ENCODE peak calls at places on chromosome 18, in seven cellular contexts. A is hypothalamus, J is GM13976, Q is COR-L47, I is fibroblast of the aortic adventitia, Y is WTC11, C is T-cell. E is an unnamed sample.

GRCh38 chr18:12028674-12029073 is 47.4 kb downstream of the IMPA2 start:
- DNase-seq in Q (peak), I (no peak), Y (no peak), C (no peak), A (no peak), J (no peak), E (no peak)

GRCh38 chr18:56841836-56842235 is 190.7 kb downstream of the WDR7 start:
- DNase-seq in I (no peak), Y (no peak), C (no peak), Q (no peak), J (no peak), A (no peak), E (no peak)

GRCh38 chr18:49524349-49524748 is 37.3 kb upstream of the C18orf32 start:
- DNase-seq in J (no peak), C (no peak), I (no peak), Q (no peak), Y (no peak), A (no peak), E (no peak)

GRCh38 chr18:7901657-7902056 is 334.5 kb downstream of the PTPRM start:
- DNase-seq in Y (no peak), A (no peak), Q (no peak), C (no peak), J (no peak), I (no peak), E (no peak)

GRCh38 chr18:26792661-26793060 is 72.8 kb downstream of the AQP4 start:
- DNase-seq in Q (no peak), C (no peak), A (no peak), J (no peak), I (peak), Y (no peak), E (no peak)

GRCh38 chr18:40485318-40485717 is 1469.7 kb upstream of the PIK3C3 start:
- DNase-seq in Y (no peak), A (no peak), Q (no peak), J (no peak), I (no peak), C (no peak), E (no peak)

GRCh38 chr18:35099911-35100310 is 58.7 kb downstream of the MAPRE2 start:
- DNase-seq in C (no peak), Y (no peak), A (no peak), I (peak), Q (no peak), J (no peak), E (no peak)

GRCh38 chr18:3329471-3329870 is 67.5 kb downstream of the MYL12B start:
- DNase-seq in Q (no peak), C (no peak), A (no peak), Y (no peak), J (no peak), I (no peak), E (no peak)

GRCh38 chr18:77701977-77702376 is 452.3 kb downstream of the GALR1 start:
- DNase-seq in Y (no peak), A (no peak), I (no peak), C (no peak), Q (no peak), J (no peak), E (no peak)

GRCh38 chr18:10482985-10483949 is 28.8 kb downstream of the APCDD1 start:
- DNase-seq in A (no peak), Y (no peak), Q (no peak), I (no peak), J (peak), C (no peak), E (no peak)

GRCh38 chr18:63152791-63153190 is 166.8 kb downstream of the BCL2 start:
- DNase-seq in C (no peak), I (no peak), Y (no peak), Q (no peak), A (peak), J (no peak), E (no peak)

GRCh38 chr18:51134721-51135120 is 62.8 kb downstream of the MEX3C start:
- DNase-seq in C (no peak), J (no peak), Q (no peak), I (no peak), A (no peak), Y (no peak), E (no peak)

GRCh38 chr18:49100226-49100968 is 149.6 kb upstream of the SMAD7 start:
- DNase-seq in C (no peak), I (peak), J (no peak), Q (no peak), Y (no peak), A (no peak), E (no peak)

GRCh38 chr18:13464432-13465125 is 246.0 kb downstream of the LDLRAD4 start:
- DNase-seq in A (no peak), J (peak), I (no peak), Y (no peak), Q (no peak), C (peak), E (no peak)

GRCh38 chr18:75839041-75839440 is 411.5 kb upstream of the SMIM21 start:
- DNase-seq in Y (no peak), I (no peak), A (no peak), Q (no peak), J (no peak), C (no peak), E (no peak)

GRCh38 chr18:58416704-58417683 is 211.9 kb downstream of the ALPK2 start:
- DNase-seq in Q (no peak), Y (no peak), I (peak), J (no peak), A (no peak), C (no peak), E (no peak)

GRCh38 chr18:78494204-78494603 is 485.4 kb upstream of the SALL3 start:
- DNase-seq in J (no peak), A (no peak), Y (no peak), C (no peak), I (no peak), Q (peak), E (no peak)

GRCh38 chr18:78427081-78427480 is 552.5 kb upstream of the SALL3 start:
- DNase-seq in Q (no peak), Y (no peak), J (no peak), I (no peak), C (no peak), A (no peak), E (no peak)

GRCh38 chr18:44786697-44787096 is 106.0 kb downstream of the SETBP1 start:
- DNase-seq in A (no peak), J (peak), Q (no peak), I (no peak), Y (no peak), C (no peak), E (no peak)

GRCh38 chr18:74742573-74742972 is 144.9 kb downstream of the ZNF407 start:
- DNase-seq in I (peak), A (no peak), Y (no peak), C (no peak), Q (no peak), J (no peak), E (no peak)

GRCh38 chr18:28267878-28268625 is 91.1 kb upstream of the CDH2 start:
- DNase-seq in J (no peak), Q (no peak), Y (no peak), A (no peak), I (peak), C (no peak), E (no peak)

GRCh38 chr18:59079264-59079972 is 60.3 kb upstream of the SEC11C start:
- DNase-seq in Q (peak), A (no peak), Y (no peak), I (no peak), C (no peak), J (no peak), E (no peak)

GRCh38 chr18:24060644-24061043 is 46.1 kb downstream of the TTC39C start:
- DNase-seq in Q (no peak), J (no peak), A (no peak), I (peak), C (no peak), Y (no peak), E (no peak)

GRCh38 chr18:59799383-59800015 is 100.3 kb upstream of the PMAIP1 start:
- DNase-seq in J (no peak), I (peak), C (no peak), Y (no peak), Q (no peak), A (no peak), E (peak)

GRCh38 chr18:8176105-8176504 is 433.1 kb upstream of the RAB12 start:
- DNase-seq in A (no peak), I (peak), Y (no peak), C (no peak), Q (no peak), J (no peak), E (no peak)

GRCh38 chr18:67525328-67526110 is 9.0 kb upstream of the DSEL start:
- DNase-seq in I (peak), A (peak), Y (no peak), J (no peak), Q (no peak), C (no peak), E (peak)

GRCh38 chr18:6682437-6683111 is 46.9 kb upstream of the ARHGAP28 start:
- DNase-seq in J (no peak), C (no peak), I (no peak), Y (no peak), Q (no peak), A (no peak), E (no peak)

GRCh38 chr18:10086458-10086857 is 172.6 kb downstream of the VAPA start:
- DNase-seq in C (no peak), Y (no peak), J (no peak), A (no peak), Q (peak), I (no peak), E (no peak)

GRCh38 chr18:3211236-3211992 is 8.4 kb downstream of the MYOM1 start:
- DNase-seq in I (peak), A (no peak), Y (no peak), J (no peak), Q (peak), C (no peak), E (no peak)

GRCh38 chr18:830315-830901 is 18.4 kb upstream of the YES1 start:
- DNase-seq in J (no peak), C (peak), Q (no peak), Y (no peak), I (peak), A (no peak), E (no peak)